ENCODE peak calls at places on chromosome 18, in four cellular contexts. One of them, this sample, is unnamed.

GRCh38 chr18:24672165-24672950 is 211.9 kb downstream of the HRH4 start:
- DNase-seq in stomach: no peak
- DNase-seq in breast epithelium: no peak
- DNase-seq in HCT116: no peak
- DNase-seq in this sample: no peak

GRCh38 chr18:22176622-22177495 is 7.5 kb downstream of the GATA6 start:
- DNase-seq in stomach: no peak
- DNase-seq in breast epithelium: no peak
- DNase-seq in HCT116: no peak
- DNase-seq in this sample: no peak

GRCh38 chr18:79818036-79818435 is 20.3 kb downstream of the KCNG2 start:
- DNase-seq in stomach: no peak
- DNase-seq in breast epithelium: peak
- DNase-seq in HCT116: no peak
- DNase-seq in this sample: no peak

GRCh38 chr18:44733069-44733753 is 52.5 kb downstream of the SETBP1 start:
- DNase-seq in stomach: no peak
- DNase-seq in breast epithelium: no peak
- DNase-seq in HCT116: no peak
- DNase-seq in this sample: no peak

GRCh38 chr18:67705748-67706147 is 189.2 kb upstream of the DSEL start:
- DNase-seq in stomach: no peak
- DNase-seq in breast epithelium: no peak
- DNase-seq in HCT116: no peak
- DNase-seq in this sample: no peak

GRCh38 chr18:23088343-23088742 is 46.9 kb upstream of the CABLES1 start:
- DNase-seq in stomach: no peak
- DNase-seq in breast epithelium: no peak
- DNase-seq in HCT116: no peak
- DNase-seq in this sample: no peak

GRCh38 chr18:72541871-72542690 is 2.1 kb downstream of the CBLN2 start:
- DNase-seq in stomach: no peak
- DNase-seq in breast epithelium: no peak
- DNase-seq in HCT116: no peak
- DNase-seq in this sample: no peak

GRCh38 chr18:8300749-8301148 is 308.5 kb upstream of the RAB12 start:
- DNase-seq in stomach: no peak
- DNase-seq in breast epithelium: no peak
- DNase-seq in HCT116: no peak
- DNase-seq in this sample: no peak

GRCh38 chr18:59669872-59670657 is 27.2 kb downstream of the CCBE1 start:
- DNase-seq in stomach: no peak
- DNase-seq in breast epithelium: no peak
- DNase-seq in HCT116: no peak
- DNase-seq in this sample: no peak

GRCh38 chr18:59767732-59768131 is 70.5 kb upstream of the CCBE1 start:
- DNase-seq in stomach: no peak
- DNase-seq in breast epithelium: no peak
- DNase-seq in HCT116: no peak
- DNase-seq in this sample: no peak

GRCh38 chr18:12393998-12394397 is 13.7 kb upstream of the PRELID3A start:
- DNase-seq in stomach: no peak
- DNase-seq in breast epithelium: no peak
- DNase-seq in HCT116: no peak
- DNase-seq in this sample: no peak

GRCh38 chr18:49842656-49843055 is 29.3 kb upstream of the ACAA2 start:
- DNase-seq in stomach: no peak
- DNase-seq in breast epithelium: no peak
- DNase-seq in HCT116: no peak
- DNase-seq in this sample: no peak

GRCh38 chr18:50721006-50721405 is 98.8 kb downstream of the MRO start:
- DNase-seq in stomach: no peak
- DNase-seq in breast epithelium: no peak
- DNase-seq in HCT116: no peak
- DNase-seq in this sample: no peak

GRCh38 chr18:44803019-44803650 is 122.4 kb downstream of the SETBP1 start:
- DNase-seq in stomach: peak
- DNase-seq in breast epithelium: no peak
- DNase-seq in HCT116: no peak
- DNase-seq in this sample: no peak

GRCh38 chr18:37554399-37554787 is 11.2 kb downstream of the CELF4 start:
- DNase-seq in stomach: no peak
- DNase-seq in breast epithelium: no peak
- DNase-seq in HCT116: no peak
- DNase-seq in this sample: no peak

GRCh38 chr18:62979900-62980299 is 264.6 kb downstream of the PHLPP1 start:
- DNase-seq in stomach: no peak
- DNase-seq in breast epithelium: no peak
- DNase-seq in HCT116: no peak
- DNase-seq in this sample: no peak

GRCh38 chr18:62981566-62981965 is 266.2 kb downstream of the PHLPP1 start:
- DNase-seq in stomach: no peak
- DNase-seq in breast epithelium: no peak
- DNase-seq in HCT116: no peak
- DNase-seq in this sample: no peak

GRCh38 chr18:62979172-62979571 is 263.8 kb downstream of the PHLPP1 start:
- DNase-seq in stomach: peak
- DNase-seq in breast epithelium: peak
- DNase-seq in HCT116: no peak
- DNase-seq in this sample: no peak

GRCh38 chr18:62984656-62985315 is 269.4 kb downstream of the PHLPP1 start:
- DNase-seq in stomach: no peak
- DNase-seq in breast epithelium: no peak
- DNase-seq in HCT116: no peak
- DNase-seq in this sample: no peak

GRCh38 chr18:62982600-62983251 is 267.4 kb downstream of the PHLPP1 start:
- DNase-seq in stomach: peak
- DNase-seq in breast epithelium: peak
- DNase-seq in HCT116: peak
- DNase-seq in this sample: peak
- TF ChIP-seq POLR2AphosphoS5 in stomach: peak
- TF ChIP-seq POLR2AphosphoS5 in breast epithelium: no peak
- TF ChIP-seq POLR2AphosphoS5 in HCT116: no peak
- TF ChIP-seq POLR2AphosphoS5 in this sample: no peak

GRCh38 chr18:56168049-56168781 is 470.2 kb downstream of the TXNL1 start:
- DNase-seq in stomach: no peak
- DNase-seq in breast epithelium: no peak
- DNase-seq in HCT116: no peak
- DNase-seq in this sample: no peak
- TF ChIP-seq POLR2AphosphoS5 in stomach: no peak
- TF ChIP-seq POLR2AphosphoS5 in breast epithelium: no peak
- TF ChIP-seq POLR2AphosphoS5 in HCT116: no peak
- TF ChIP-seq POLR2AphosphoS5 in this sample: no peak

GRCh38 chr18:58321986-58322385 is 278.0 kb downstream of the NEDD4L start:
- DNase-seq in stomach: peak
- DNase-seq in breast epithelium: peak
- DNase-seq in HCT116: peak
- DNase-seq in this sample: peak
- TF ChIP-seq POLR2AphosphoS5 in stomach: peak
- TF ChIP-seq POLR2AphosphoS5 in breast epithelium: no peak
- TF ChIP-seq POLR2AphosphoS5 in HCT116: no peak
- TF ChIP-seq POLR2AphosphoS5 in this sample: no peak

GRCh38 chr18:6200375-6200774 is 214.3 kb downstream of the L3MBTL4 start:
- DNase-seq in stomach: no peak
- DNase-seq in breast epithelium: no peak
- DNase-seq in HCT116: no peak
- DNase-seq in this sample: no peak
- TF ChIP-seq POLR2AphosphoS5 in stomach: no peak
- TF ChIP-seq POLR2AphosphoS5 in breast epithelium: no peak
- TF ChIP-seq POLR2AphosphoS5 in HCT116: no peak
- TF ChIP-seq POLR2AphosphoS5 in this sample: no peak

DNA sequence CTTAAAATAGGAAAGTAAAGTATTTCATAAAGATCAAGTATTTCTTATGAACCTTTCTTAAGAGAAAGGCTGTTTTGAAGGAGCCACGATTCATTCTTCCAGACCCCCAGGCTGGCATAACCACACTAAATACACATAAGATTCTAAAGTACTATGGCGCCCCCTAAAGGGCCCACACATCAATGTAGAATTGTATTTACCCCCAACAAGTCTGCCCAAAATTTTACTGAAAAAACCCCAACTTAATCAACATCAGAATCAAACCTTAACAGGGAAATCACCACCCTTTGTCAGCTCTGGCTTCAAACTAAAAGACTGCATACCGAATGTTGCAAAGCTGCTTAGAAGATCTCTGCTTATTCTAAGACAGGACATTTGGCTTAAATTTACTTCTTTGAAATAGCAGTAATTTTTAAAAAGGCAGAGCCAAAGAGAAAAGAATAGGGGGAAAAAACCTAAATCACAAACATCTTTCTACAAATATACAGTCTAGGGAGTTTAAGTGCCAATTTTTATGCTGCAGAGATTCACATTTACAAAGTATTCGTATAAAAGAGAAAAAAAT is 20.4 kb upstream of the BCL2 start:
- DNase-seq in stomach: no peak
- DNase-seq in breast epithelium: no peak
- DNase-seq in HCT116: peak
- DNase-seq in this sample: no peak
- TF ChIP-seq POLR2AphosphoS5 in stomach: no peak
- TF ChIP-seq POLR2AphosphoS5 in breast epithelium: no peak
- TF ChIP-seq POLR2AphosphoS5 in HCT116: no peak
- TF ChIP-seq POLR2AphosphoS5 in this sample: no peak

DNA sequence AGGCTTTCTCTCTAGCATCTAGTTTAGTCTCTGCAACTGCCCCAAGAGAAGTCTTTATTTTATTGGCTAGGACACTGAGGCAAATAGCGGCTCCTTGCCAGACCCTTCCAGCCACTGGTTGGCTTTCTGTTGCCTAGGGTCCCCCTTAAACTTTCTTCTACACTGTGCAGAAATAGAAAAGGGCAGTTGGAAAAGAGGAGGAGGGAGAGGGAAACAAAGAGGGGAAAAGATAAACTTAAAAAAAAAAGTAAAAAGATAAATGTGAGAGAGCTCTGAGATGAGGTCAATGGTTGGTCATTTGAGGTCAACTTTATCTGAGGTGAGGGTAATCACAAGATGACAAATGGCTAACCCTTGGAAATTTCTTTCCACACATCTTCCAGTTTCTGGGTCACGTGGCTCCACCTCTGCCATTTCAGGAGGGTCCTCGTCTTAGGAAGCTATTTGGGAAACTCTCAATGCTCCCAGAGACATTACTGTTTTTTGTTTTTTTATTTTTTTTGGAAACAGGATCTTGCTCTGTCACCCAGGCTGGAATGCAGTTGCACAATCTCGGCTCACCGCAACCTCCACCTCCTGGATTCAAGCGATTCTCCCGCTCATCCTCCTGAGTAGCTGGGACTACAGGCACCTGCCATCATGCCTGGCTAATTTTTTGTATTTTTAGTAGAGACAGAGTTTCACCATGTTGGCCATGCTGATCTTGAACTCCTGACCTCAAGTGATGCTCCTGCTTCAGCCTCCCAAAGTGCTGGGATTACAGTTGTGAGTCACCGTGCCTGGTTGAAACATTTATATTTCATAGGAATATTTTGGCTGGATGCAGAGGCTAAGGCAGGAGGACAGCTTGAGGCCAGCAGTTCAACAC is 199.8 kb downstream of the TGIF1 start:
- DNase-seq in stomach: no peak
- DNase-seq in breast epithelium: peak
- DNase-seq in HCT116: no peak
- DNase-seq in this sample: no peak
- TF ChIP-seq POLR2AphosphoS5 in stomach: no peak
- TF ChIP-seq POLR2AphosphoS5 in breast epithelium: no peak
- TF ChIP-seq POLR2AphosphoS5 in HCT116: no peak
- TF ChIP-seq POLR2AphosphoS5 in this sample: no peak

GRCh38 chr18:3455938-3456685 is 6.1 kb downstream of the TGIF1 start:
- DNase-seq in stomach: no peak
- DNase-seq in breast epithelium: no peak
- DNase-seq in HCT116: no peak
- DNase-seq in this sample: no peak
- TF ChIP-seq POLR2AphosphoS5 in stomach: no peak
- TF ChIP-seq POLR2AphosphoS5 in breast epithelium: no peak
- TF ChIP-seq POLR2AphosphoS5 in HCT116: peak
- TF ChIP-seq POLR2AphosphoS5 in this sample: no peak

GRCh38 chr18:40925071-40925541 is 1029.9 kb upstream of the PIK3C3 start:
- DNase-seq in stomach: no peak
- DNase-seq in breast epithelium: no peak
- DNase-seq in HCT116: no peak
- DNase-seq in this sample: no peak

GRCh38 chr18:40932862-40933261 is 1022.2 kb upstream of the PIK3C3 start:
- DNase-seq in stomach: no peak
- DNase-seq in breast epithelium: no peak
- DNase-seq in HCT116: no peak
- DNase-seq in this sample: no peak

GRCh38 chr18:40926679-40927078 is 1028.4 kb upstream of the PIK3C3 start:
- DNase-seq in stomach: no peak
- DNase-seq in breast epithelium: no peak
- DNase-seq in HCT116: no peak
- DNase-seq in this sample: no peak

GRCh38 chr18:40929389-40929788 is 1025.6 kb upstream of the PIK3C3 start:
- DNase-seq in stomach: no peak
- DNase-seq in breast epithelium: no peak
- DNase-seq in HCT116: no peak
- DNase-seq in this sample: no peak
- TF ChIP-seq POLR2AphosphoS5 in stomach: no peak
- TF ChIP-seq POLR2AphosphoS5 in breast epithelium: no peak
- TF ChIP-seq POLR2AphosphoS5 in HCT116: no peak
- TF ChIP-seq POLR2AphosphoS5 in this sample: no peak

DNA sequence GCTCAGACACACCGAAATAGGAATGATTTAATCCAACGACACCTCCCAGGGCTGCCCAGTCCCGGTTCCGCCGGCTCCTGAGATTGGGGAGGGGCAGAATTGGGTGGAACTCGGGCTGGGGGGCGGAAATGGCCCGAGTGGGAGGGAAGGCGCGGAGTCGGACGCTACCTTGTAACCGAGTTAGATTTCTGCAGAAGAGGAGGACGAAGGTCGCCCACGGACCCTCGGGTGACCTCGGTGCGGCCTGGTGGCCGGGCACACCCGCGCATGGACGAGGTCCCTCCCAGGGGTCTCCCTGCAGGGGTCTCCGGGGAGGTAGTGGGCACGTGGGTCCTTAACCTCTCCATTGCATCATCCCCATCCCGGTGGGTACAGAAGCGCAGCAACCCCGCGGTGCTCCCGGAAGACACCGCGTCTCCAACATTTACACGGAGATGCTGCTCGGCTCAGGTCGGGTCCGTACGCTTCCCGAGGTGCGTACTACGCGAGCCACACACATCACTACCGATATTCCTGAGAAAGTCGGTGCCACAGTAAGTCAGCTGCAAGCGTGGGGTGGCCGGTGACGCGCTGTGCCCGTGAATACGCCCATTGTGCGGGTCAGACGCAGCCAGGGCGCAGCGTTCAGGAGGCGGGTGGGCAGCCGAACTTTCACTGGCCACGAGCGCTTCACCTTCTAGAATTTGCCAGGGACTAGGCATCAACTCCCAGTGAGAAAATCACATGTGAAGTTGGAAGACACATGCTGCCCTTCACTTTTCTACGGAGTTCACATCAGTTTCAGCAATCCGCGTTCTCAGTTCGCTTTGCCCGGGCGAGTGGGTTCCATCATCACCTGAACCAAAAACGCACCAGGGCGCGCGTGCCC is 3.0 kb downstream of the ZNF516 start:
- DNase-seq in stomach: peak
- DNase-seq in breast epithelium: no peak
- DNase-seq in HCT116: no peak
- DNase-seq in this sample: no peak
- TF ChIP-seq POLR2AphosphoS5 in stomach: no peak
- TF ChIP-seq POLR2AphosphoS5 in breast epithelium: no peak
- TF ChIP-seq POLR2AphosphoS5 in HCT116: peak
- TF ChIP-seq POLR2AphosphoS5 in this sample: no peak